ENCODE peak calls at places on chromosomes 7 and 10, in five cellular contexts. Z is K562, W is IMR-90, F is SK-N-SH, H is GM12878. N is an unnamed sample.

GRCh38 chr10:4704034-4704545 is 121.9 kb upstream of the AKR1E2 start:
- DNase-seq in Z (no peak), W (peak), F (no peak), H (no peak), N (no peak)

GRCh38 chr7:99374121-99375064 is at the start of gene ARPC1B:
- DNase-seq in Z (peak), W (peak), F (peak), H (no peak), N (peak)

GRCh38 chr7:138542183-138542582 is 82.1 kb downstream of the TRIM24 start:
- DNase-seq in Z (no peak), W (no peak), F (no peak), H (peak), N (no peak)

GRCh38 chr7:80369321-80369720 is 142.5 kb downstream of the GNAT3 start:
- DNase-seq in Z (no peak), W (no peak), F (no peak), H (no peak), N (no peak)

GRCh38 chr10:79019961-79020491 is 48.7 kb upstream of the ZMIZ1 start:
- DNase-seq in Z (peak), W (peak), F (no peak), H (no peak), N (peak)

GRCh38 chr10:17669185-17669872 is 25.4 kb downstream of the STAM start:
- DNase-seq in Z (no peak), W (no peak), F (no peak), H (peak), N (no peak)

GRCh38 chr10:108788891-108789290 is 1134.4 kb downstream of the XPNPEP1 start:
- DNase-seq in Z (no peak), W (no peak), F (no peak), H (no peak), N (no peak)

GRCh38 chr7:54664235-54665228 is 94.5 kb downstream of the SEC61G start:
- DNase-seq in Z (peak), W (peak), F (peak), H (no peak), N (peak)

GRCh38 chr10:15842493-15843169 is 17.7 kb downstream of the MINDY3 start:
- DNase-seq in Z (no peak), W (peak), F (no peak), H (no peak), N (no peak)

GRCh38 chr10:12973149-12973718 is 28.3 kb downstream of the CCDC3 start:
- DNase-seq in Z (no peak), W (no peak), F (no peak), H (no peak), N (no peak)

GRCh38 chr10:22230331-22230833 is 12.6 kb upstream of the EBLN1 start:
- DNase-seq in Z (no peak), W (peak), F (peak), H (no peak), N (no peak)

GRCh38 chr7:49773082-49773938 is at the start of gene VWC2:
- DNase-seq in Z (no peak), W (no peak), F (peak), H (no peak), N (no peak)

GRCh38 chr10:70296406-70296899 is 12.6 kb upstream of the NPFFR1 start:
- DNase-seq in Z (peak), W (peak), F (peak), H (no peak), N (no peak)

GRCh38 chr10:29634105-29634504 is 666 bp downstream of the SVIL start:
- DNase-seq in Z (no peak), W (no peak), F (no peak), H (no peak), N (no peak)

GRCh38 chr7:5607958-5608656 is 173.4 kb downstream of the RNF216 start:
- DNase-seq in Z (no peak), W (no peak), F (peak), H (no peak), N (no peak)

GRCh38 chr7:34217972-34218371 is 312.6 kb downstream of the BMPER start:
- DNase-seq in Z (no peak), W (no peak), F (no peak), H (no peak), N (no peak)

GRCh38 chr10:128963246-128964099 is 503.6 kb upstream of the MGMT start:
- DNase-seq in Z (no peak), W (no peak), F (no peak), H (no peak), N (no peak)

GRCh38 chr10:89001428-89002072 is 11.0 kb downstream of the FAS start:
- DNase-seq in Z (no peak), W (peak), F (no peak), H (no peak), N (no peak)

GRCh38 chr7:17134786-17135185 is 163.7 kb upstream of the AHR start:
- DNase-seq in Z (no peak), W (no peak), F (no peak), H (peak), N (no peak)
- TF ChIP-seq MXI1 in Z (no peak), W (no peak), F (no peak), H (no peak), N (no peak)

GRCh38 chr7:151742713-151743480 is 134.0 kb downstream of the PRKAG2 start:
- DNase-seq in Z (no peak), W (no peak), F (no peak), H (no peak), N (no peak)
- TF ChIP-seq MXI1 in Z (no peak), W (no peak), F (no peak), H (no peak), N (no peak)

GRCh38 chr10:61994404-61995031 is 93.0 kb downstream of the ARID5B start:
- DNase-seq in Z (no peak), W (no peak), F (no peak), H (no peak), N (no peak)

GRCh38 chr10:61992059-61992460 is 90.6 kb downstream of the ARID5B start:
- DNase-seq in Z (no peak), W (peak), F (no peak), H (no peak), N (no peak)

GRCh38 chr10:61993676-61994401 is 92.3 kb downstream of the ARID5B start:
- DNase-seq in Z (no peak), W (no peak), F (no peak), H (no peak), N (no peak)

GRCh38 chr10:61995093-61995492 is 93.6 kb downstream of the ARID5B start:
- DNase-seq in Z (no peak), W (no peak), F (no peak), H (no peak), N (no peak)

DNA sequence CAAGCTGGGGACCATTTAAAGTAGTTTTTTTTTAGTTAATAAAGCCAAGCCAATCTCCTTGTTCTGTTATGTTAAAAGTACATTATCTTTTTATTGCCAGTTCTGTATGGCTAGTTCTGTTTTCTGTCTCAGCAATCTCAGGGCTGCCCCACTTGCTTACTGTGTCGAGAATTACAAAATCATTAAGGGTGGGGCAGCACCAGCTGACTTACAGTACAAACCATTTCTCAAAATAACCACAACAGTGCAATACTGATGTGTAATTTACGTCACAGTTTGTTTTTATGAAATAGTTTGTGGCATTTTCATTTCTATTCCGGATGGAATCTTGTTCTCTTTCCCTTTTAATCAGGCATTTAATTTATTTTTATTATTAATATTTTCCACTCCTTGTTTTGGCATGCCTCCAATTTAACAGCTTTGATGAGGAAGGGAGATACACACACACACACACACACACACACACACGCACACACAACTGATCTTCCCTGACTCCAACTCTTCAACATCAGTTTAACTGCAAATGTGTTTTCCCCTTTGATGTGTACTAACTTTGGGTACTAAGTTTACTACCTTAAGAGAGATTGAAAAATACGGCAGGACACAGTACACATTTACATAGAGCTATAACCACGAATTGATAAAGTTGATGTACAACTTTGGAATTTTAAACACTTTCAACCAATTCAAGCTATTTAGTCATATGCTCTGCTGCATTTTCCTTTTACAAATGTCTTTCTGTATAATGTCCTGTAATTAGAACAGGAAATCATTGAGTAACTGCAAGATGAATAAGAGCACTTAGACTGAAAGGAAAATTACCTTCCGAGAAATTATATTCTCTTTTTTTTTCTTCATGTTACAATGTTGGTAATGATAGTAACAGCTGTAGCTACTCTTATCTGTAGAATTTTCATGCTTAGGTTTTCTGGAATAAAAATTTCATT is 91.5 kb downstream of the ARID5B start:
- DNase-seq in Z (no peak), W (peak), F (peak), H (peak), N (no peak)
- TF ChIP-seq MXI1 in Z (no peak), W (no peak), F (no peak), H (no peak), N (no peak)

GRCh38 chr7:2575733-2576350 is 17.1 kb downstream of the IQCE start:
- DNase-seq in Z (no peak), W (peak), F (no peak), H (no peak), N (no peak)

GRCh38 chr7:2575046-2575732 is 16.4 kb downstream of the IQCE start:
- DNase-seq in Z (no peak), W (no peak), F (no peak), H (no peak), N (no peak)

GRCh38 chr7:2580636-2581035 is 21.9 kb downstream of the IQCE start:
- DNase-seq in Z (no peak), W (no peak), F (no peak), H (no peak), N (no peak)

GRCh38 chr7:2576742-2577491 is 18.1 kb downstream of the IQCE start:
- DNase-seq in Z (no peak), W (no peak), F (no peak), H (no peak), N (no peak)

DNA sequence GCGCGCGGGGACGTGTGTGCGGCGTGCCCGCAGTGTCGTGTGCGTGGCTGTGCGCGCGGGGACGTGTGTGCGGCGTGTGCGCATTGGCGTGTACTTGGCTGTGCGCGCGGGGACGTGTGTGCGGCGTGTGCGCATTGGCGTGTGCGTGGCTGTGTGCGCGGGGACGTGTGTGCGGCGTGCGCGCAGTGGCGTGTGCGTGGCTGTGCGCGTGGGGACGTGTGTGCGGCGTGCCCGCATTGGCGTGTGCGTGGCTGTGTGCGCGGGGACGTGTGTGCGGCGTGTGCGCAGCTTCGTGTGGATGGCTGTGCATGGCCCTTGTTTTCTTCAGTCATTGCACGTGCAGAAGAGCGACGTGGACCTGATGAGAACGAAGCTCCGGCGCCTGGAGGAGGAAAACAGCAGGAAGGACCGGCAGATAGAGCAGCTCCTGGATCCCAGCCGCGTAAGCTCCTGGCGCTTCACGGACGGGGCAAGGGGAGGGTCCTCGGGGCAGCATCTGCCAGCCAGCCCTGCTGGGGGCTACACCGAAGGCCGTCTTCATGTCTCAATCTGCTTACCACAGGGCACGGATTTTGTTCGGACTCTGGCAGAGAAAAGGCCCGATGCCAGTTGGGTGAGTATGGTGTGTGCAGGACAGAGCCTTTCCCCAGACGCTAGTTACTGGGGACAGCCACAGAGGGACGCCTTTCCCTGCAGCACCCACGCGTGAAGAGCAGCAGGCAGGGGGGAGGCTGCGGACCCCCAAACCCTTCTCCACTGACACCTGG is 19.3 kb downstream of the IQCE start:
- DNase-seq in Z (no peak), W (no peak), F (no peak), H (no peak), N (no peak)
- TF ChIP-seq MXI1 in Z (no peak), W (no peak), F (no peak), H (no peak), N (no peak)

GRCh38 chr7:1671876-1672451 is 1.9 kb downstream of the ELFN1 start:
- DNase-seq in Z (no peak), W (no peak), F (peak), H (no peak), N (no peak)
- TF ChIP-seq MXI1 in Z (no peak), W (no peak), F (no peak), H (no peak), N (no peak)

DNA sequence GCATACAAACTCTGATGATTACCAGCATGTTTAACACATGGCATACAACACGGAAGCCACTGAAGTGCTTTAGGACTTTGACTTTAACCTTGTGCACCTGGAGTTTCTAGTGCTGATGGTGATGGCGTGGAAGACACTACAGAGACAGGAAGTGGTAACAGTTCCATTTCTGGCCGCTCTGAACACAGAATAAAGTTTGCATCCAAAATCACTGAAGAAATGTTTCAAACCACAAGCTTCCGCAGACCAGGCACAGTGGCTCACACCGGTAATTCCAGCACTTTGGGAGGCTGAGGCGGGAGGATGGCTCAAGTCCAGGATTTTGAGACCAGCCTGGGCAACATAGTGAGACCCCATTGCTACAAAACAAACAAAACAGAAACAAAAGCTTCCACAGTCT is 40.3 kb upstream of the TNPO3 start:
- DNase-seq in Z (no peak), W (no peak), F (no peak), H (peak), N (no peak)
- TF ChIP-seq MXI1 in Z (no peak), W (no peak), F (no peak), H (no peak), N (no peak)

GRCh38 chr7:96723622-96724021 is 14.0 kb upstream of the SEM1 start:
- DNase-seq in Z (no peak), W (no peak), F (no peak), H (no peak), N (no peak)

GRCh38 chr7:96720843-96721242 is 11.2 kb upstream of the SEM1 start:
- DNase-seq in Z (no peak), W (no peak), F (no peak), H (no peak), N (no peak)

GRCh38 chr7:96718107-96719003 is 8.7 kb upstream of the SEM1 start:
- DNase-seq in Z (no peak), W (no peak), F (no peak), H (no peak), N (no peak)

GRCh38 chr7:96719164-96719563 is 9.5 kb upstream of the SEM1 start:
- DNase-seq in Z (no peak), W (no peak), F (no peak), H (no peak), N (no peak)
- TF ChIP-seq MXI1 in Z (no peak), W (no peak), F (no peak), H (no peak), N (no peak)

GRCh38 chr10:64329510-64329909 is 808.3 kb downstream of the REEP3 start:
- DNase-seq in Z (no peak), W (no peak), F (no peak), H (no peak), N (no peak)
- TF ChIP-seq MXI1 in Z (no peak), W (no peak), F (no peak), H (no peak), N (no peak)

DNA sequence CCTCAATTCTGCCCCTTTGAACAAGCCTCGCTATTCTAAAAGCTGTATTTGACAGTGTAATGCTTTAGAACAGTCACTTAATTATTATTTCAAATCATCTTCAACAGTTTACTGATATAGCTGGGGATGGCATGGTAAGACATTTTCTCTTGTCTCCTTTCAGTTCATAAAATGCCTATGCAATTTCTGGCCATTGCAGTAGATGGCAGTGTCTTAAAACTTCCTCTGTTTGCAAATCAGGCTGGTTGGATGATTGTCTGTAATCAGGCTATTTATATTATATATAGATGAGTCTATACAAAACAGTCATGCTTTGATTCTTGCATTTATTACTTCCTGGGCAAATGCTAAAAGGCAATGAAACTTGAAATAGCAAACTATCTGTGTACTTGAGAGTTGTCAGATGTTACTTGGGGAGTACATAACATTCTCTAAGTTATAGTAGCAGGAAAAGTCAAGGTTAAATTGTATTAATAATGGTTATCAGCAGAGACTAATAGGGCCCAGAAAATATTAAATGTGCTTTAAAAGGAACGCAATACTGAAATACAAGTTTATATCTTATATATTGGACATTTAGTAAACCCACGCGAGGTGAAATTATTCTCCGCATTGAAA is 55.5 kb upstream of the LHFPL3 start:
- DNase-seq in Z (peak), W (peak), F (peak), H (no peak), N (peak)
- TF ChIP-seq MXI1 in Z (no peak), W (no peak), F (no peak), H (no peak), N (no peak)